ENCODE peak calls at places on chromosomes 5 and 9, in nine cellular contexts. One of them, this sample, is unnamed.

GRCh38 chr9:120740135-120740534 is 25.9 kb upstream of the MEGF9 start:
- DNase-seq in progenitor cell of endocrine pancreas: no peak
- DNase-seq in body of pancreas: no peak
- DNase-seq in MCF 10A: no peak
- DNase-seq in HFFc6: no peak
- DNase-seq in fibroblast of villous mesenchyme: no peak
- DNase-seq in AG10803: peak
- DNase-seq in endodermal cell: no peak
- DNase-seq in Caco-2: no peak
- DNase-seq in this sample: no peak

GRCh38 chr9:274101-274500 is 59.4 kb downstream of the DOCK8 start:
- DNase-seq in progenitor cell of endocrine pancreas: no peak
- DNase-seq in body of pancreas: no peak
- DNase-seq in MCF 10A: no peak
- DNase-seq in HFFc6: no peak
- DNase-seq in fibroblast of villous mesenchyme: no peak
- DNase-seq in AG10803: no peak
- DNase-seq in endodermal cell: no peak
- DNase-seq in Caco-2: no peak
- DNase-seq in this sample: no peak

GRCh38 chr9:91223000-91223399 is 138.7 kb downstream of the AUH start:
- DNase-seq in progenitor cell of endocrine pancreas: no peak
- DNase-seq in body of pancreas: no peak
- DNase-seq in MCF 10A: no peak
- DNase-seq in HFFc6: no peak
- DNase-seq in fibroblast of villous mesenchyme: no peak
- DNase-seq in AG10803: no peak
- DNase-seq in endodermal cell: no peak
- DNase-seq in Caco-2: no peak
- DNase-seq in this sample: no peak

GRCh38 chr9:17793713-17794622 is 215.1 kb downstream of the SH3GL2 start:
- DNase-seq in progenitor cell of endocrine pancreas: no peak
- DNase-seq in body of pancreas: peak
- DNase-seq in MCF 10A: peak
- DNase-seq in HFFc6: peak
- DNase-seq in fibroblast of villous mesenchyme: peak
- DNase-seq in AG10803: peak
- DNase-seq in endodermal cell: peak
- DNase-seq in Caco-2: peak
- DNase-seq in this sample: no peak

GRCh38 chr5:39352170-39352569 is 12.1 kb downstream of the C9 start:
- DNase-seq in progenitor cell of endocrine pancreas: no peak
- DNase-seq in body of pancreas: no peak
- DNase-seq in MCF 10A: no peak
- DNase-seq in HFFc6: no peak
- DNase-seq in fibroblast of villous mesenchyme: no peak
- DNase-seq in AG10803: no peak
- DNase-seq in endodermal cell: no peak
- DNase-seq in Caco-2: no peak
- DNase-seq in this sample: no peak

GRCh38 chr9:116437411-116438370 is 249.4 kb upstream of the TRIM32 start:
- DNase-seq in progenitor cell of endocrine pancreas: no peak
- DNase-seq in body of pancreas: no peak
- DNase-seq in MCF 10A: no peak
- DNase-seq in HFFc6: no peak
- DNase-seq in fibroblast of villous mesenchyme: peak
- DNase-seq in AG10803: no peak
- DNase-seq in endodermal cell: no peak
- DNase-seq in Caco-2: peak
- DNase-seq in this sample: no peak

GRCh38 chr5:42985129-42986037 is 54.7 kb downstream of the ANXA2R start:
- DNase-seq in progenitor cell of endocrine pancreas: no peak
- DNase-seq in body of pancreas: no peak
- DNase-seq in MCF 10A: peak
- DNase-seq in HFFc6: peak
- DNase-seq in fibroblast of villous mesenchyme: peak
- DNase-seq in AG10803: peak
- DNase-seq in endodermal cell: no peak
- DNase-seq in Caco-2: no peak
- DNase-seq in this sample: no peak

GRCh38 chr5:169296456-169297220 is 4.3 kb downstream of the SLIT3 start:
- DNase-seq in progenitor cell of endocrine pancreas: no peak
- DNase-seq in body of pancreas: no peak
- DNase-seq in MCF 10A: peak
- DNase-seq in HFFc6: peak
- DNase-seq in fibroblast of villous mesenchyme: peak
- DNase-seq in AG10803: peak
- DNase-seq in endodermal cell: no peak
- DNase-seq in Caco-2: no peak
- DNase-seq in this sample: no peak

GRCh38 chr9:126980231-126980630 is 65.6 kb downstream of the RALGPS1 start:
- DNase-seq in progenitor cell of endocrine pancreas: no peak
- DNase-seq in body of pancreas: no peak
- DNase-seq in MCF 10A: no peak
- DNase-seq in HFFc6: no peak
- DNase-seq in fibroblast of villous mesenchyme: no peak
- DNase-seq in AG10803: peak
- DNase-seq in endodermal cell: no peak
- DNase-seq in Caco-2: no peak
- DNase-seq in this sample: no peak

GRCh38 chr5:137822158-137822764 is 45.4 kb upstream of the MYOT start:
- DNase-seq in progenitor cell of endocrine pancreas: peak
- DNase-seq in body of pancreas: peak
- DNase-seq in MCF 10A: peak
- DNase-seq in HFFc6: peak
- DNase-seq in fibroblast of villous mesenchyme: peak
- DNase-seq in AG10803: peak
- DNase-seq in endodermal cell: peak
- DNase-seq in Caco-2: peak
- DNase-seq in this sample: peak

GRCh38 chr5:150317048-150318003 is 14.6 kb upstream of the ARSI start:
- DNase-seq in progenitor cell of endocrine pancreas: no peak
- DNase-seq in body of pancreas: no peak
- DNase-seq in MCF 10A: peak
- DNase-seq in HFFc6: peak
- DNase-seq in fibroblast of villous mesenchyme: peak
- DNase-seq in AG10803: peak
- DNase-seq in endodermal cell: peak
- DNase-seq in Caco-2: peak
- DNase-seq in this sample: no peak

GRCh38 chr5:36403601-36404311 is 102.1 kb upstream of the RANBP3L start:
- DNase-seq in progenitor cell of endocrine pancreas: no peak
- DNase-seq in body of pancreas: peak
- DNase-seq in MCF 10A: peak
- DNase-seq in HFFc6: peak
- DNase-seq in fibroblast of villous mesenchyme: peak
- DNase-seq in AG10803: peak
- DNase-seq in endodermal cell: no peak
- DNase-seq in Caco-2: no peak
- DNase-seq in this sample: no peak

GRCh38 chr5:109247943-109248342 is 161.8 kb downstream of the PJA2 start:
- DNase-seq in progenitor cell of endocrine pancreas: no peak
- DNase-seq in body of pancreas: no peak
- DNase-seq in MCF 10A: no peak
- DNase-seq in HFFc6: no peak
- DNase-seq in fibroblast of villous mesenchyme: no peak
- DNase-seq in AG10803: no peak
- DNase-seq in endodermal cell: no peak
- DNase-seq in Caco-2: no peak
- DNase-seq in this sample: peak

GRCh38 chr5:41369799-41370198 is 140.6 kb downstream of the PLCXD3 start:
- DNase-seq in progenitor cell of endocrine pancreas: no peak
- DNase-seq in body of pancreas: no peak
- DNase-seq in MCF 10A: no peak
- DNase-seq in HFFc6: no peak
- DNase-seq in fibroblast of villous mesenchyme: no peak
- DNase-seq in AG10803: no peak
- DNase-seq in endodermal cell: no peak
- DNase-seq in Caco-2: no peak
- DNase-seq in this sample: no peak

GRCh38 chr5:72252574-72253155 is 67.4 kb downstream of the MRPS27 start:
- DNase-seq in progenitor cell of endocrine pancreas: no peak
- DNase-seq in body of pancreas: no peak
- DNase-seq in MCF 10A: peak
- DNase-seq in HFFc6: peak
- DNase-seq in fibroblast of villous mesenchyme: no peak
- DNase-seq in AG10803: peak
- DNase-seq in endodermal cell: no peak
- DNase-seq in Caco-2: no peak
- DNase-seq in this sample: no peak

GRCh38 chr9:87371801-87372374 is 125.8 kb upstream of the DAPK1 start:
- DNase-seq in progenitor cell of endocrine pancreas: no peak
- DNase-seq in body of pancreas: no peak
- DNase-seq in MCF 10A: no peak
- DNase-seq in HFFc6: no peak
- DNase-seq in fibroblast of villous mesenchyme: no peak
- DNase-seq in AG10803: no peak
- DNase-seq in endodermal cell: no peak
- DNase-seq in Caco-2: no peak
- DNase-seq in this sample: no peak

GRCh38 chr9:91724068-91724440 is 226.0 kb downstream of the ROR2 start:
- DNase-seq in progenitor cell of endocrine pancreas: no peak
- DNase-seq in body of pancreas: no peak
- DNase-seq in MCF 10A: no peak
- DNase-seq in HFFc6: no peak
- DNase-seq in fibroblast of villous mesenchyme: no peak
- DNase-seq in AG10803: no peak
- DNase-seq in endodermal cell: no peak
- DNase-seq in Caco-2: no peak
- DNase-seq in this sample: no peak

DNA sequence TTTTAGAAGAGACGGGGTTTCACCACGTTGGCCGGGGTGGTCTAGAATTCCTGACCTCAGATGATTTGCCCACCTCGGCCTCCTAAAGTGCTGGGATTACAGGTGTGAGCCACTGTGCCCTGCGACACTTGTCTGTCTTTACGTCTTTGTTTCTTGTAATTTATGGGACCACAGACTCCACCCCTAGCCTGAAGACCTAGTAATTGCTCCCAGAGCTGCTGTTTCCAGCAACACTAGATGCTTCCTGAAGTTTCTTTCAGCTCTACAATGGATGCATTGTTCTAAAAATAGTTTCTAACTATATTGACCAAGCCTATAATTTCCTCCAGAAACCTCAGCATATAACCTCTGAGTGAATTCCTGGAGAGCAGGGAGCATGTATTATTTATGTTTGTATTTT is 13.9 kb downstream of the GCNT1 start:
- DNase-seq in progenitor cell of endocrine pancreas: no peak
- DNase-seq in body of pancreas: no peak
- DNase-seq in MCF 10A: no peak
- DNase-seq in HFFc6: no peak
- DNase-seq in fibroblast of villous mesenchyme: no peak
- DNase-seq in AG10803: peak
- DNase-seq in endodermal cell: no peak
- DNase-seq in Caco-2: no peak
- DNase-seq in this sample: no peak
- TF ChIP-seq CTCF in progenitor cell of endocrine pancreas: no peak
- TF ChIP-seq CTCF in body of pancreas: no peak
- TF ChIP-seq CTCF in MCF 10A: no peak
- TF ChIP-seq CTCF in HFFc6: no peak
- TF ChIP-seq CTCF in fibroblast of villous mesenchyme: no peak
- TF ChIP-seq CTCF in AG10803: no peak
- TF ChIP-seq CTCF in endodermal cell: no peak
- TF ChIP-seq CTCF in Caco-2: no peak
- TF ChIP-seq CTCF in this sample: no peak

GRCh38 chr5:178279723-178280438 is 47.3 kb upstream of the PHYKPL start:
- DNase-seq in progenitor cell of endocrine pancreas: peak
- DNase-seq in body of pancreas: peak
- DNase-seq in MCF 10A: peak
- DNase-seq in HFFc6: peak
- DNase-seq in fibroblast of villous mesenchyme: peak
- DNase-seq in AG10803: peak
- DNase-seq in endodermal cell: peak
- DNase-seq in Caco-2: peak
- DNase-seq in this sample: peak
- TF ChIP-seq CTCF in progenitor cell of endocrine pancreas: peak
- TF ChIP-seq CTCF in body of pancreas: peak
- TF ChIP-seq CTCF in MCF 10A: peak
- TF ChIP-seq CTCF in HFFc6: peak
- TF ChIP-seq CTCF in fibroblast of villous mesenchyme: peak
- TF ChIP-seq CTCF in AG10803: peak
- TF ChIP-seq CTCF in endodermal cell: peak
- TF ChIP-seq CTCF in Caco-2: peak
- TF ChIP-seq CTCF in this sample: peak

GRCh38 chr5:172846249-172846648 is 12.2 kb downstream of the ERGIC1 start:
- DNase-seq in progenitor cell of endocrine pancreas: no peak
- DNase-seq in body of pancreas: no peak
- DNase-seq in MCF 10A: no peak
- DNase-seq in HFFc6: no peak
- DNase-seq in fibroblast of villous mesenchyme: no peak
- DNase-seq in AG10803: no peak
- DNase-seq in endodermal cell: no peak
- DNase-seq in Caco-2: no peak
- DNase-seq in this sample: no peak
- TF ChIP-seq CTCF in progenitor cell of endocrine pancreas: no peak
- TF ChIP-seq CTCF in body of pancreas: no peak
- TF ChIP-seq CTCF in MCF 10A: no peak
- TF ChIP-seq CTCF in HFFc6: no peak
- TF ChIP-seq CTCF in fibroblast of villous mesenchyme: no peak
- TF ChIP-seq CTCF in AG10803: no peak
- TF ChIP-seq CTCF in endodermal cell: no peak
- TF ChIP-seq CTCF in Caco-2: no peak
- TF ChIP-seq CTCF in this sample: no peak

DNA sequence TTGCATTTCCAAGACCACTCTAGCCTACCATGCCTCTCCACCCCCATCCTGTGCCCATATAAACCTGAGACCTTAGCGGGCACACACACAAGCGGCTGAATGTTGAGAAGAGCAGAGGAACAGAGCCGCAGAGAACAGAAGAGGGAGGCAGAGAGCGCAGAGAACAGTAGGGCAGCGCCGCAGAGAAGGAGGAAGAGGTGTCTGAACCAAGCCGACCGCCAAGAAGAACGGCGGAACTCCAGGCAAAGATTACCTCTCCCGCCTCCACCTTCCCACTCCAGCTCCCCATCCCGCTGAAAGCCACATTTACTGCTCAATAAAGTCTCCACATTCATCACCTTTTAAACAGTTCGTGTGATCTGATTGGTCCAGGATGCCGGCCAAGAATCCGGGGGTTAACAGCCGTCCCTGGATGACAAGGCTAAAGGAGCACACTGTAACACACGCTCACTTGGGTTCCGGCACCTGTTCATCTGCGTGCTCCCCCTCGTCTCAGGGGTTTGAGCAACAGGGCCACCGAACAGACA is 33.2 kb downstream of the GRIN3A start:
- DNase-seq in progenitor cell of endocrine pancreas: no peak
- DNase-seq in body of pancreas: peak
- DNase-seq in MCF 10A: peak
- DNase-seq in HFFc6: no peak
- DNase-seq in fibroblast of villous mesenchyme: no peak
- DNase-seq in AG10803: peak
- DNase-seq in endodermal cell: peak
- DNase-seq in Caco-2: peak
- DNase-seq in this sample: no peak
- TF ChIP-seq CTCF in progenitor cell of endocrine pancreas: peak
- TF ChIP-seq CTCF in body of pancreas: no peak
- TF ChIP-seq CTCF in MCF 10A: no peak
- TF ChIP-seq CTCF in HFFc6: no peak
- TF ChIP-seq CTCF in fibroblast of villous mesenchyme: no peak
- TF ChIP-seq CTCF in AG10803: peak
- TF ChIP-seq CTCF in endodermal cell: peak
- TF ChIP-seq CTCF in Caco-2: no peak
- TF ChIP-seq CTCF in this sample: no peak

GRCh38 chr5:57416246-57416996 is 66.2 kb downstream of the ACTBL2 start:
- DNase-seq in progenitor cell of endocrine pancreas: no peak
- DNase-seq in body of pancreas: no peak
- DNase-seq in MCF 10A: no peak
- DNase-seq in HFFc6: peak
- DNase-seq in fibroblast of villous mesenchyme: peak
- DNase-seq in AG10803: peak
- DNase-seq in endodermal cell: no peak
- DNase-seq in Caco-2: no peak
- DNase-seq in this sample: no peak
- TF ChIP-seq CTCF in progenitor cell of endocrine pancreas: no peak
- TF ChIP-seq CTCF in body of pancreas: no peak
- TF ChIP-seq CTCF in MCF 10A: no peak
- TF ChIP-seq CTCF in HFFc6: no peak
- TF ChIP-seq CTCF in fibroblast of villous mesenchyme: no peak
- TF ChIP-seq CTCF in AG10803: no peak
- TF ChIP-seq CTCF in endodermal cell: no peak
- TF ChIP-seq CTCF in Caco-2: no peak
- TF ChIP-seq CTCF in this sample: no peak